ENCODE peak calls at places on chromosome 10, in ten cellular contexts. K, W, G, S, U, H, P, C, R and F are unnamed samples.

GRCh38 chr10:78326372-78326771 is 292.7 kb downstream of the RPS24 start:
- DNase-seq in K (no peak), W (no peak), G (no peak), S (no peak), U (no peak), H (no peak), P (no peak), C (no peak), R (no peak), F (no peak)

GRCh38 chr10:101646369-101646768 is 48.6 kb downstream of the FBXW4 start:
- DNase-seq in K (no peak), W (no peak), G (no peak), S (no peak), U (no peak), H (no peak), P (no peak), C (no peak), R (peak), F (no peak)

GRCh38 chr10:78977761-78978305 is 90.9 kb upstream of the ZMIZ1 start:
- DNase-seq in K (no peak), W (peak), G (peak), S (no peak), U (no peak), H (peak), P (no peak), C (no peak), R (no peak), F (peak)

GRCh38 chr10:133205146-133205545 is 24.9 kb upstream of the UTF1 start:
- DNase-seq in K (no peak), W (no peak), G (no peak), S (no peak), U (no peak), H (no peak), P (no peak), C (no peak), R (no peak), F (no peak)

GRCh38 chr10:34526186-34526585 is 288.9 kb downstream of the PARD3 start:
- DNase-seq in K (no peak), W (peak), G (peak), S (no peak), U (no peak), H (no peak), P (no peak), C (no peak), R (no peak), F (peak)

GRCh38 chr10:52906046-52906445 is 133.5 kb upstream of the MBL2 start:
- DNase-seq in K (no peak), W (no peak), G (no peak), S (no peak), U (no peak), H (no peak), P (no peak), C (no peak), R (no peak), F (no peak)

GRCh38 chr10:122323941-122324675 is 50.4 kb upstream of the PLEKHA1 start:
- DNase-seq in K (no peak), W (peak), G (no peak), S (no peak), U (no peak), H (no peak), P (no peak), C (no peak), R (no peak), F (peak)

GRCh38 chr10:26721561-26721960 is 24.1 kb downstream of the PDSS1 start:
- DNase-seq in K (peak), W (no peak), G (no peak), S (no peak), U (no peak), H (no peak), P (no peak), C (no peak), R (no peak), F (no peak)

GRCh38 chr10:132506711-132507466 is 30.7 kb upstream of the INPP5A start:
- DNase-seq in K (no peak), W (peak), G (no peak), S (no peak), U (no peak), H (peak), P (no peak), C (no peak), R (no peak), F (peak)

GRCh38 chr10:60974463-60975149 is 30.6 kb upstream of the RHOBTB1 start:
- DNase-seq in K (no peak), W (peak), G (no peak), S (no peak), U (no peak), H (no peak), P (peak), C (no peak), R (no peak), F (peak)